ENCODE peak calls at places on chromosomes 11 and 22, in four cellular contexts. Z is brain microvascular endothelial cell, H is Calu3, X is prostate gland. I is an unnamed sample.
A peak's percentile ranks its signal among the peaks of the same experiment; 100 is the strongest.

GRCh38 chr11:115544422-115544821 is 40.2 kb upstream of the CADM1 start:
- DNase-seq in Z (no peak), H (no peak), X (no peak), I (no peak)

GRCh38 chr11:22674470-22675426 is 8.3 kb downstream of the GAS2 start:
- DNase-seq in Z (no peak), H (peak; percentile 54), X (no peak), I (no peak)

GRCh38 chr22:17266261-17266971 is 47.2 kb upstream of the ADA2 start:
- DNase-seq in Z (no peak), H (peak; percentile 10), X (no peak), I (no peak)

GRCh38 chr11:128757886-128758612 is 64.2 kb downstream of the FLI1 start:
- DNase-seq in Z (no peak), H (peak; percentile 4), X (no peak), I (no peak)

GRCh38 chr22:29914991-29915390 is 32.0 kb downstream of the MTMR3 start:
- DNase-seq in Z (no peak), H (no peak), X (no peak), I (no peak)

GRCh38 chr22:36117053-36117554 is 43.5 kb downstream of the APOL3 start:
- DNase-seq in Z (no peak), H (no peak), X (no peak), I (no peak)

GRCh38 chr22:36660931-36661330 is 42.6 kb downstream of the CACNG2 start:
- DNase-seq in Z (no peak), H (no peak), X (no peak), I (no peak)

GRCh38 chr22:22243033-22243680 is 1.4 kb upstream of the VPREB1 start:
- DNase-seq in Z (no peak), H (no peak), X (no peak), I (no peak)

GRCh38 chr11:44260081-44260480 is 49.9 kb downstream of the ALX4 start:
- DNase-seq in Z (no peak), H (no peak), X (no peak), I (no peak)

GRCh38 chr11:66007201-66007634 is 4.6 kb upstream of the CST6 start:
- DNase-seq in Z (no peak), H (no peak), X (no peak), I (no peak)

GRCh38 chr22:20904008-20904979 is 12.9 kb upstream of the CRKL start:
- DNase-seq in Z (peak; percentile 87), H (peak; percentile 36), X (no peak), I (peak; percentile 97)

GRCh38 chr22:37260396-37260795 is 16.3 kb upstream of the RAC2 start:
- DNase-seq in Z (no peak), H (no peak), X (no peak), I (no peak)

GRCh38 chr11:115141715-115142114 is 362.5 kb downstream of the CADM1 start:
- DNase-seq in Z (no peak), H (no peak), X (no peak), I (no peak)

DNA sequence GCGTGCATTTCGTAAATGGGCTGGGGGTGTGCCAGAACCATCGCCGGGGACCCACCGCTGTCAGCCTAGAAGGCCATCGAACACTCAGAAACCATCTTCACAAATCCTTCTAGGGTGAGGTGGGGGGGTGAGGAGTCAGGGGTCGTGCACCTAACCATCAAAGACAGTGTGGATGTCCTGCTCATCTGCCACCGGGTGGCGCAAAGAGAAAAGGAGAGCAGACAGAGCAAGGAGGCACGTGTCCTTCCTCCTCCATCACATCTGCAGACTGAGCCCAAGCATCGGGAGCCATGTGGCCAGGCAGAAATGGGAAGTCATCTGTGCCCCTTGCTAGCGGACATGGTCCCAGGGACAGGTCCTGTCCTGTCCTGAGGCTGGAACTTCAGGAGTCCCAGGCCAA is 61.9 kb upstream of the NUP50 start:
- DNase-seq in Z (peak; percentile 34), H (peak; percentile 45), X (peak; percentile 59), I (no peak)
- TF ChIP-seq CTCF in Z (peak; percentile 72), H (no peak), X (peak; percentile 50), I (peak; percentile 65)

DNA sequence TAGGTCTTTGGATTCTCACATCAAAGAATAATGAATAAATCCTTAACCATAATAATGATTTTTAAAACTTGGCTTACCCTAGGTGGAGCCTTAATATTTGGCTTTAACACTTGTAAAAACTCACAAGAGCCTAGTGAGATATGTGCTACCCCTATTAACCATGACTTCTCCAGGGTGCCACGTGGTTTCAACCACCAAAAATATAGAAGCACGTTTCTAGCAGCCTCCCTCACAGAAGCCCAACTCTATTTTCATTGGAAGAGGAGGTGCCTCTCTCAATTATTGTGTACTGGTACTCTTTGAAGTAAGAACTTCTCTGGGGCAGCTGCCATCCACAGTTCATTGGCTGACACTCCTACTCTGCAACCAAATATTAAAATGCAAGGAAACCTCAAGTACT is 46.5 kb upstream of the GDPD4 start:
- DNase-seq in Z (no peak), H (no peak), X (no peak), I (no peak)
- TF ChIP-seq CTCF in Z (no peak), H (no peak), X (no peak), I (no peak)

DNA sequence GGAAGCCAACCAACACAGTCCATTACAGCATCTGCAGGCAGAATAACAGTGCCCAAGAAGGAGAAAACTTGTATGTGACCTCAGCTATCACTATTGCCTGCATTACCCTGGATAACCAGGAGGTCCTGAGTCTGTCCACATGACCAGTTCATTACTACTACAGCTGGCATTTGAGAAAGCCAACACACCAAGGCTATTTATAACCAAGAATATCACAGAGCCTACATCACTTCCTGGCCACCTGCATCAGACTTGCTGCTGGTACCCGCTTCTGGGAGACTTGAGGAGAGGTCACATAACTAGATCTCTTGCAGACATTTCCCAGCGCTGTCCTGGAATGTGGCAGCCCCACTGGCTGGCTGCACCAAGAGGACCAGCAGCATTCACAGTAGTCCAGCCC is 11.1 kb upstream of the OR56B4 start:
- DNase-seq in Z (no peak), H (no peak), X (no peak), I (no peak)
- TF ChIP-seq CTCF in Z (no peak), H (no peak), X (no peak), I (no peak)

GRCh38 chr22:43203471-43203981 is 16.6 kb upstream of the TTLL12 start:
- DNase-seq in Z (no peak), H (no peak), X (no peak), I (no peak)
- TF ChIP-seq CTCF in Z (no peak), H (no peak), X (no peak), I (no peak)

DNA sequence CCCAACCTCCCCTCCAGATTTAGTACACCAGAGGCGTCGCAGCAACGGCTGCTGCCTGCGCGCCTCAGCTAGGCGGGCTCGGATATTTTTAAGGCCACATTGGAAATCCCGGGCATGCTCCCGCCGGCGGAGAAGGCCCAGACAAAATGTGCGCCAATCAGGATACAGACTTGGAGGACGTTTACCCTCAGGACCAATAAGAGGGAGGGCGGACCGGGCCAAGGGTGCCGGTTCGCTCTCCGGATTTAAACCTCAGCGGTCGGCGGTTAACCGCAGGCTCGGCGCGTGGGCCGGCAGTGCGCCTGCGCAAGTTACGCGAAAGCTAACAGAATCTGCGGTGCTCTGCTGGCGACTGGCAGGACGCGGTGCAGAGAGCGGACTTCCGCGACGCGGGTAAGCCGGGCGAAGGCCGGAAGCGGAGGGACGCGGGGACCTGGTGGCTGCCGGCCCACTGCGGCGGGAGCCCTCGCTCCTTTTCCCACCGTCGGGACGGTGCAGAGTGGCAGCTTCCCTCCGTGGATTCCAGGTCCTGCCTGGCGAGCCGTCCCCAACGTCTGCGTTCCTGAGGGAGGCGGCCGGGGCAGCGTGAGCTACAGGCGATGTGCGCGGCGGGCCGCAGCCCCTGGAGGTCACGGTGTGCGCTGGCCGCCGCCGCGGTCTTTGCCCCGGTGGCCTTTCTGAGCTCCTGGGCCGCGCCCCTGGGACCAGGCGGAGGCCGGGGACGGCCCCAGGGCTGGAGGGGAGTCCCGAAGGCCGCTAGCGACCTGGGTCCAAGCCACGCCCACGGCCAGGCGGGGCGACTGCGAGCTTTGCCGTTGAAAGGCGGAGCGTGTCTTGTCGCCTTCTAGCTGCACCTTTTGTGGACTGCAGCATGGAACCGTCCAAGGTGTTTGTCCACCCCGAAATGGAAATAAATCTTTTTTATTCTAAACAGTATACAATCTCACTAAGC is at the start of gene HYLS1:
- DNase-seq in Z (peak; percentile 96), H (peak; percentile 81), X (peak; percentile 92), I (peak; percentile 84)
- TF ChIP-seq CTCF in Z (peak; percentile 35), H (no peak), X (no peak), I (no peak)